ENCODE peak calls at places on chromosomes 3 and 15, in nine cellular contexts. One of them, this sample, is unnamed.
A peak's percentile ranks its signal among the peaks of the same experiment; 100 is the strongest.

GRCh38 chr3:196533260-196533681 is 18.1 kb upstream of the SMCO1 start:
- DNase-seq in keratinocyte: no peak
- DNase-seq in left ventricle myocardium inferior: no peak
- DNase-seq in SJSA1: no peak
- DNase-seq in endothelial cell of umbilical vein: no peak
- DNase-seq in endodermal cell: peak; percentile 90
- DNase-seq in upper lobe of right lung: no peak
- DNase-seq in GM23248: no peak
- DNase-seq in colonic mucosa: no peak
- DNase-seq in this sample: no peak

GRCh38 chr15:32718082-32718821 is 448 bp downstream of the GREM1 start:
- DNase-seq in colonic mucosa: peak; percentile 25
- DNase-seq in keratinocyte: no peak
- DNase-seq in endothelial cell of umbilical vein: peak; percentile 8
- DNase-seq in upper lobe of right lung: no peak
- DNase-seq in SJSA1: peak; percentile 54
- DNase-seq in endodermal cell: peak; percentile 78
- DNase-seq in left ventricle myocardium inferior: no peak
- DNase-seq in GM23248: peak; percentile 74
- DNase-seq in this sample: no peak

GRCh38 chr15:66644000-66644787 is 57.8 kb upstream of the SMAD6 start:
- DNase-seq in colonic mucosa: no peak
- DNase-seq in upper lobe of right lung: no peak
- DNase-seq in keratinocyte: no peak
- DNase-seq in endodermal cell: no peak
- DNase-seq in GM23248: no peak
- DNase-seq in endothelial cell of umbilical vein: peak; percentile 73
- DNase-seq in SJSA1: no peak
- DNase-seq in left ventricle myocardium inferior: no peak
- DNase-seq in this sample: no peak

GRCh38 chr3:9278085-9278484 is 28.6 kb upstream of the SRGAP3 start:
- DNase-seq in colonic mucosa: no peak
- DNase-seq in left ventricle myocardium inferior: no peak
- DNase-seq in upper lobe of right lung: no peak
- DNase-seq in endodermal cell: no peak
- DNase-seq in SJSA1: no peak
- DNase-seq in endothelial cell of umbilical vein: no peak
- DNase-seq in keratinocyte: no peak
- DNase-seq in GM23248: no peak
- DNase-seq in this sample: no peak

GRCh38 chr3:119700269-119700919 is 2.4 kb upstream of the CFAP91 start:
- DNase-seq in keratinocyte: no peak
- DNase-seq in SJSA1: peak; percentile 26
- DNase-seq in colonic mucosa: peak; percentile 38
- DNase-seq in endodermal cell: no peak
- DNase-seq in upper lobe of right lung: no peak
- DNase-seq in GM23248: peak; percentile 30
- DNase-seq in left ventricle myocardium inferior: no peak
- DNase-seq in endothelial cell of umbilical vein: peak; percentile 46
- DNase-seq in this sample: no peak

GRCh38 chr15:40087991-40088928 is 20.4 kb downstream of the BMF start:
- DNase-seq in left ventricle myocardium inferior: peak; percentile 53
- DNase-seq in colonic mucosa: no peak
- DNase-seq in keratinocyte: no peak
- DNase-seq in endothelial cell of umbilical vein: no peak
- DNase-seq in upper lobe of right lung: peak; percentile 60
- DNase-seq in SJSA1: no peak
- DNase-seq in endodermal cell: no peak
- DNase-seq in GM23248: peak; percentile 45
- DNase-seq in this sample: no peak

GRCh38 chr15:85743392-85744045 is 51.2 kb downstream of the KLHL25 start:
- DNase-seq in upper lobe of right lung: no peak
- DNase-seq in endothelial cell of umbilical vein: no peak
- DNase-seq in colonic mucosa: no peak
- DNase-seq in keratinocyte: no peak
- DNase-seq in left ventricle myocardium inferior: no peak
- DNase-seq in SJSA1: no peak
- DNase-seq in GM23248: no peak
- DNase-seq in endodermal cell: peak; percentile 30
- DNase-seq in this sample: no peak

GRCh38 chr3:4894891-4895530 is 84.2 kb upstream of the BHLHE40 start:
- DNase-seq in colonic mucosa: no peak
- DNase-seq in SJSA1: no peak
- DNase-seq in endothelial cell of umbilical vein: no peak
- DNase-seq in upper lobe of right lung: no peak
- DNase-seq in endodermal cell: no peak
- DNase-seq in GM23248: no peak
- DNase-seq in left ventricle myocardium inferior: no peak
- DNase-seq in keratinocyte: no peak
- DNase-seq in this sample: no peak

GRCh38 chr3:141940204-141940776 is 63.8 kb downstream of the ATP1B3 start:
- DNase-seq in colonic mucosa: peak; percentile 73
- DNase-seq in endothelial cell of umbilical vein: peak; percentile 84
- DNase-seq in keratinocyte: peak; percentile 95
- DNase-seq in left ventricle myocardium inferior: no peak
- DNase-seq in GM23248: peak; percentile 83
- DNase-seq in upper lobe of right lung: no peak
- DNase-seq in endodermal cell: no peak
- DNase-seq in SJSA1: peak; percentile 73
- DNase-seq in this sample: peak; percentile 51

GRCh38 chr3:181564222-181564621 is 147.5 kb upstream of the SOX2 start:
- DNase-seq in upper lobe of right lung: no peak
- DNase-seq in endodermal cell: no peak
- DNase-seq in SJSA1: no peak
- DNase-seq in left ventricle myocardium inferior: no peak
- DNase-seq in endothelial cell of umbilical vein: peak; percentile 22
- DNase-seq in keratinocyte: no peak
- DNase-seq in colonic mucosa: no peak
- DNase-seq in GM23248: no peak
- DNase-seq in this sample: no peak

GRCh38 chr3:31879365-31879764 is 101.7 kb downstream of the OSBPL10 start:
- DNase-seq in GM23248: no peak
- DNase-seq in upper lobe of right lung: no peak
- DNase-seq in SJSA1: no peak
- DNase-seq in keratinocyte: no peak
- DNase-seq in endodermal cell: no peak
- DNase-seq in colonic mucosa: no peak
- DNase-seq in left ventricle myocardium inferior: no peak
- DNase-seq in endothelial cell of umbilical vein: no peak
- DNase-seq in this sample: no peak

GRCh38 chr3:31880020-31880419 is 101.0 kb downstream of the OSBPL10 start:
- DNase-seq in left ventricle myocardium inferior: no peak
- DNase-seq in endothelial cell of umbilical vein: no peak
- DNase-seq in upper lobe of right lung: peak; percentile 78
- DNase-seq in colonic mucosa: no peak
- DNase-seq in GM23248: peak; percentile 20
- DNase-seq in endodermal cell: no peak
- DNase-seq in SJSA1: no peak
- DNase-seq in keratinocyte: no peak
- DNase-seq in this sample: no peak

GRCh38 chr3:31875437-31875836 is 105.6 kb downstream of the OSBPL10 start:
- DNase-seq in endodermal cell: no peak
- DNase-seq in keratinocyte: no peak
- DNase-seq in endothelial cell of umbilical vein: no peak
- DNase-seq in upper lobe of right lung: no peak
- DNase-seq in left ventricle myocardium inferior: no peak
- DNase-seq in SJSA1: no peak
- DNase-seq in GM23248: no peak
- DNase-seq in colonic mucosa: no peak
- DNase-seq in this sample: no peak

GRCh38 chr3:31878231-31878838 is 102.7 kb downstream of the OSBPL10 start:
- DNase-seq in endothelial cell of umbilical vein: no peak
- DNase-seq in keratinocyte: no peak
- DNase-seq in endodermal cell: no peak
- DNase-seq in SJSA1: no peak
- DNase-seq in upper lobe of right lung: no peak
- DNase-seq in GM23248: peak; percentile 24
- DNase-seq in colonic mucosa: no peak
- DNase-seq in left ventricle myocardium inferior: no peak
- DNase-seq in this sample: no peak

GRCh38 chr3:31877559-31877958 is 103.5 kb downstream of the OSBPL10 start:
- DNase-seq in upper lobe of right lung: no peak
- DNase-seq in SJSA1: no peak
- DNase-seq in endothelial cell of umbilical vein: no peak
- DNase-seq in endodermal cell: no peak
- DNase-seq in keratinocyte: no peak
- DNase-seq in left ventricle myocardium inferior: no peak
- DNase-seq in GM23248: no peak
- DNase-seq in colonic mucosa: no peak
- DNase-seq in this sample: no peak
- H3K4me3 ChIP-seq in upper lobe of right lung: no peak overlapping the region
- H3K4me3 ChIP-seq in SJSA1: no peak overlapping the region
- H3K4me3 ChIP-seq in endothelial cell of umbilical vein: no peak overlapping the region
- H3K4me3 ChIP-seq in endodermal cell: no peak overlapping the region
- H3K4me3 ChIP-seq in keratinocyte: no peak overlapping the region
- H3K4me3 ChIP-seq in left ventricle myocardium inferior: no peak overlapping the region
- H3K4me3 ChIP-seq in GM23248: no peak overlapping the region
- H3K4me3 ChIP-seq in colonic mucosa: no peak overlapping the region
- H3K4me3 ChIP-seq in this sample: no peak overlapping the region

GRCh38 chr3:143633816-143634215 is 214.5 kb downstream of the SLC9A9 start:
- DNase-seq in endodermal cell: no peak
- DNase-seq in keratinocyte: no peak
- DNase-seq in upper lobe of right lung: no peak
- DNase-seq in SJSA1: no peak
- DNase-seq in endothelial cell of umbilical vein: no peak
- DNase-seq in colonic mucosa: no peak
- DNase-seq in GM23248: no peak
- DNase-seq in left ventricle myocardium inferior: no peak
- DNase-seq in this sample: no peak

GRCh38 chr3:143637133-143637532 is 211.1 kb downstream of the SLC9A9 start:
- DNase-seq in GM23248: peak; percentile 6
- DNase-seq in left ventricle myocardium inferior: no peak
- DNase-seq in endothelial cell of umbilical vein: no peak
- DNase-seq in upper lobe of right lung: no peak
- DNase-seq in colonic mucosa: no peak
- DNase-seq in keratinocyte: no peak
- DNase-seq in endodermal cell: no peak
- DNase-seq in SJSA1: no peak
- DNase-seq in this sample: no peak

GRCh38 chr3:143629726-143630125 is 218.5 kb downstream of the SLC9A9 start:
- DNase-seq in left ventricle myocardium inferior: no peak
- DNase-seq in endothelial cell of umbilical vein: no peak
- DNase-seq in endodermal cell: no peak
- DNase-seq in upper lobe of right lung: no peak
- DNase-seq in keratinocyte: no peak
- DNase-seq in colonic mucosa: no peak
- DNase-seq in GM23248: no peak
- DNase-seq in SJSA1: no peak
- DNase-seq in this sample: no peak

GRCh38 chr3:143634427-143634826 is 213.8 kb downstream of the SLC9A9 start:
- DNase-seq in GM23248: no peak
- DNase-seq in SJSA1: no peak
- DNase-seq in colonic mucosa: no peak
- DNase-seq in endodermal cell: no peak
- DNase-seq in upper lobe of right lung: no peak
- DNase-seq in endothelial cell of umbilical vein: no peak
- DNase-seq in left ventricle myocardium inferior: no peak
- DNase-seq in keratinocyte: no peak
- DNase-seq in this sample: no peak

GRCh38 chr3:143634991-143635390 is 213.3 kb downstream of the SLC9A9 start:
- DNase-seq in keratinocyte: no peak
- DNase-seq in left ventricle myocardium inferior: no peak
- DNase-seq in upper lobe of right lung: no peak
- DNase-seq in endodermal cell: peak; percentile 50
- DNase-seq in GM23248: no peak
- DNase-seq in SJSA1: no peak
- DNase-seq in endothelial cell of umbilical vein: no peak
- DNase-seq in colonic mucosa: peak; percentile 75
- DNase-seq in this sample: no peak
- H3K27ac ChIP-seq in keratinocyte: no peak overlapping the region
- H3K27ac ChIP-seq in left ventricle myocardium inferior: no peak overlapping the region
- H3K27ac ChIP-seq in upper lobe of right lung: no peak overlapping the region
- H3K27ac ChIP-seq in endodermal cell: no peak overlapping the region
- H3K27ac ChIP-seq in GM23248: no peak overlapping the region
- H3K27ac ChIP-seq in SJSA1: no peak overlapping the region
- H3K27ac ChIP-seq in endothelial cell of umbilical vein: no peak overlapping the region
- H3K27ac ChIP-seq in colonic mucosa: no peak overlapping the region
- H3K27ac ChIP-seq in this sample: no peak overlapping the region

DNA sequence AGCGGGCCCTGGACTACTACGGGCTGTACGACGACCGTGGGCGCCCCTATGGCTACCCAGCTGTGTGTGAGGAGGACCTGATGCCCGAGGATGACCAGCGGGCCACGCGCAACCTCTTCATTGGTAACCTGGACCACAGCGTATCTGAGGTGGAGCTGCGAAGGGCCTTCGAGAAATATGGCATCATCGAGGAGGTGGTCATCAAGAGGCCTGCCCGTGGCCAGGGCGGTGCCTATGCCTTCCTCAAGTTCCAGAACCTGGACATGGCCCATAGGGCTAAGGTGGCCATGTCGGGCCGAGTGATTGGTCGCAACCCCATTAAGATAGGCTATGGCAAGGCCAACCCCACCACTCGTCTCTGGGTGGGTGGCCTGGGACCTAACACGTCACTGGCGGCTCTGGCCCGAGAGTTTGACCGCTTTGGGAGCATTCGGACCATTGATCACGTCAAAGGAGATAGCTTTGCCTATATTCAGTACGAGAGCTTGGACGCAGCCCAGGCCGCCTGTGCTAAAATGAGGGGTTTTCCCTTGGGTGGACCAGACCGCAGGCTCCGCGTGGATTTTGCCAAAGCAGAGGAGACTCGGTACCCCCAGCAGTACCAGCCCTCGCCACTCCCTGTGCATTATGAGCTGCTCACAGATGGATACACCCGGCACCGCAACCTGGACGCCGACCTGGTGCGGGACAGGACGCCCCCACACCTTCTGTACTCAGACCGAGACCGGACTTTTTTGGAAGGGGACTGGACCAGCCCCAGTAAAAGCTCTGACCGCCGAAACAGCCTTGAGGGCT is 1.4 kb downstream of the RBM15B start:
- DNase-seq in endothelial cell of umbilical vein: no peak
- DNase-seq in endodermal cell: no peak
- DNase-seq in left ventricle myocardium inferior: no peak
- DNase-seq in GM23248: no peak
- DNase-seq in keratinocyte: no peak
- DNase-seq in colonic mucosa: no peak
- DNase-seq in upper lobe of right lung: no peak
- DNase-seq in SJSA1: no peak
- DNase-seq in this sample: no peak
- H3K4me1 ChIP-seq in endothelial cell of umbilical vein: peaks cover 43% of the 10 kb centered on the region
- H3K4me1 ChIP-seq in endodermal cell: peaks cover 16% of the 10 kb centered on the region
- H3K4me1 ChIP-seq in left ventricle myocardium inferior: peaks cover 90% of the 10 kb centered on the region
- H3K4me1 ChIP-seq in GM23248: peaks cover 23% of the 10 kb centered on the region
- H3K4me1 ChIP-seq in keratinocyte: peaks cover 34% of the 10 kb centered on the region
- H3K4me1 ChIP-seq in colonic mucosa: peaks cover 34% of the 10 kb centered on the region
- H3K4me1 ChIP-seq in upper lobe of right lung: peaks cover 41% of the 10 kb centered on the region
- H3K4me1 ChIP-seq in SJSA1: peaks cover 23% of the 10 kb centered on the region
- H3K4me1 ChIP-seq in this sample: peaks cover 37% of the 10 kb centered on the region

DNA sequence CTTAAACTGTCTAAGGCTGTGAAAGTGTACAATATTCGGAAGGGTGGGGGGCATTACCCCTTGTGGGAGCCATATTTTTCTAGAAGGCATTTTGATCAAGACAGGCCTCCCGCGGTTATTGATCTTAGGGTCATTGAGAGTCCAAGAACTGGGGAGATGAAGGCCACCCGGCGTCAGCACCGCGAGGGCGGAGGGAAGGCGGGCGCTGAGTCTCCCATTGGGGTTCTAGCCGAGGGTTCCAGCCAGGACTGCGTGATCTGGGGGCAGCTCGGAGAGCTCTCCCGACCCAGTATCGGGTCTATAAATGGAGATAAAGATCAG is 755 bp upstream of the ST8SIA2 start:
- DNase-seq in left ventricle myocardium inferior: no peak
- DNase-seq in GM23248: no peak
- DNase-seq in upper lobe of right lung: no peak
- DNase-seq in keratinocyte: no peak
- DNase-seq in SJSA1: no peak
- DNase-seq in endodermal cell: peak; percentile 61
- DNase-seq in colonic mucosa: no peak
- DNase-seq in endothelial cell of umbilical vein: no peak
- DNase-seq in this sample: no peak
- H3K4me3 ChIP-seq in left ventricle myocardium inferior: peak overlapping the region; percentile 70
- H3K4me3 ChIP-seq in GM23248: no peak overlapping the region
- H3K4me3 ChIP-seq in upper lobe of right lung: no peak overlapping the region
- H3K4me3 ChIP-seq in keratinocyte: no peak overlapping the region
- H3K4me3 ChIP-seq in SJSA1: no peak overlapping the region
- H3K4me3 ChIP-seq in endodermal cell: peak overlapping the region; percentile 83
- H3K4me3 ChIP-seq in colonic mucosa: no peak overlapping the region
- H3K4me3 ChIP-seq in endothelial cell of umbilical vein: no peak overlapping the region
- H3K4me3 ChIP-seq in this sample: no peak overlapping the region

This sample was measured in naive thymus-derived CD4-positive, alpha-beta T cell.